ENCODE peak calls at places on chromosome 6, in six cellular contexts. K is choroid plexus epithelial cell; F is left lung; O is effector memory CD4-positive, alpha-beta T cell; G is AG04450; C is foreskin fibroblast. N is an unnamed sample.

GRCh38 chr6:48183174-48183573 is 72.2 kb upstream of the PTCHD4 start:
- DNase-seq in K (no peak), F (no peak), O (no peak), G (no peak), C (no peak), N (no peak)

GRCh38 chr6:109672827-109673226 is 18.2 kb downstream of the AK9 start:
- DNase-seq in K (no peak), F (no peak), O (no peak), G (no peak), C (no peak), N (no peak)

GRCh38 chr6:147117580-147117979 is 86.6 kb upstream of the STXBP5 start:
- DNase-seq in K (peak), F (no peak), O (no peak), G (no peak), C (no peak), N (no peak)

GRCh38 chr6:73515204-73516101 is 5.4 kb downstream of the EEF1A1 start:
- DNase-seq in K (peak), F (no peak), O (peak), G (peak), C (peak), N (no peak)

GRCh38 chr6:99110004-99110403 is 162.3 kb upstream of the FBXL4 start:
- DNase-seq in K (no peak), F (no peak), O (no peak), G (no peak), C (no peak), N (no peak)

GRCh38 chr6:129748212-129748900 is 38.4 kb upstream of the ARHGAP18 start:
- DNase-seq in K (peak), F (no peak), O (peak), G (no peak), C (no peak), N (no peak)

GRCh38 chr6:111725446-111726112 is 119.9 kb upstream of the TRAF3IP2 start:
- DNase-seq in K (no peak), F (no peak), O (no peak), G (no peak), C (peak), N (no peak)

GRCh38 chr6:144104898-144105487 is 9.6 kb upstream of the SF3B5 start:
- DNase-seq in K (peak), F (no peak), O (no peak), G (peak), C (peak), N (peak)

GRCh38 chr6:167350731-167351655 is 26.1 kb downstream of the TTLL2 start:
- DNase-seq in K (peak), F (peak), O (peak), G (no peak), C (peak), N (peak)

GRCh38 chr6:126701799-126702198 is 361.9 kb downstream of the CENPW start:
- DNase-seq in K (peak), F (no peak), O (no peak), G (no peak), C (no peak), N (no peak)

GRCh38 chr6:90368001-90368400 is 71.4 kb upstream of the BACH2 start:
- DNase-seq in K (no peak), F (no peak), O (no peak), G (no peak), C (no peak), N (no peak)
- H3K4me3 ChIP-seq in K (no peak), F (no peak), O (no peak), G (no peak), C (no peak), N (no peak)

GRCh38 chr6:44190712-44191111 is 26.0 kb upstream of the MYMX start:
- DNase-seq in K (no peak), F (no peak), O (no peak), G (no peak), C (no peak), N (no peak)
- H3K4me3 ChIP-seq in K (no peak), F (no peak), O (no peak), G (no peak), C (no peak), N (no peak)

GRCh38 chr6:84774174-84775158 is 10.1 kb upstream of the TBX18 start:
- DNase-seq in K (peak), F (peak), O (no peak), G (no peak), C (peak), N (no peak)
- H3K4me3 ChIP-seq in K (peak), F (peak), O (no peak), G (peak), C (peak), N (peak)

GRCh38 chr6:22593895-22594294 is 24.5 kb downstream of the HDGFL1 start:
- DNase-seq in K (no peak), F (no peak), O (no peak), G (no peak), C (no peak), N (no peak)
- H3K4me3 ChIP-seq in K (no peak), F (no peak), O (no peak), G (no peak), C (no peak), N (no peak)

DNA sequence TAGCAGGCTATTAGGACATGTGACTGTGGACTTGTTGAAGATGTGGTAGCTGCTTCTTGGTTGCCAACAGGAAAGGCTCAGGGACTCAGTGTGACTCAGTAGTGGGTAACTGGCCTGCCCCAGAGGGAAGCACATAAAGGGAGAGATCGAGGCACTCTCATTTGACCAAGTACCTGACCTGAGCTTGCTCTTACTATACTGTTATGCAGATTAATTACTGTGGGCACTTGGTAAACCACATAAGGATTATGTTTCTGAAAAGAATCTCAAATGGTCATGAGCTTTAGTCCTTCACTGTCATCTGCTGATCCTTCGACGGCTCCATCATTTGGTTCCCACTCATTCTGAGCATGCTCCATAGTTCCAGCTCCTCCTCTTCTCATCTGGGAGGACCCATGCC is 48.2 kb upstream of the RPL7L1 start:
- DNase-seq in K (no peak), F (no peak), O (no peak), G (no peak), C (no peak), N (no peak)
- H3K4me3 ChIP-seq in K (no peak), F (no peak), O (no peak), G (no peak), C (no peak), N (no peak)

DNA sequence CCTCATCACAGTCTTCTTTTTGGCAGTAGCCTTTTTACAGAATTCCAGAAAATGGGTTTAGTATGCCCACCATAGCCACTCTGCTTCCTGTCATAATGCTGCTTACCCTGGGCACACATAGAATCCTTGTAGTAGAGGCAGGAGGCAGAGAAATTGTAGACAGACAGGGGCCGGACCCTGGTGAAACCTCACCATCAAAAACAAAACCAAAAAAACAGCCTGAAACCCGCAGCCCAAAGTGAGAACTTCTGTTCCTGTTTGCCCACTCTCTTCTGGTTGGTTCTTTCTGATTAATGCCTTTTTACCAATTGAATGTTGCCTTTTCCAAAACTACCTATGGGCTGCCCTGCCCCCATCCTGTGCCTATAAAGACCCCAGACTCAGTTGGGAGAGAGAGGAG is 188.2 kb downstream of the CDKAL1 start:
- DNase-seq in K (no peak), F (no peak), O (no peak), G (no peak), C (no peak), N (no peak)
- H3K4me3 ChIP-seq in K (no peak), F (no peak), O (no peak), G (no peak), C (no peak), N (no peak)